ENCODE peak calls at places on chromosomes 6 and 20, in five cellular contexts. G is kidney epithelial cell, N is neural crest cell, Z is Calu3, Y is NCI-H1105. C is an unnamed sample.
A peak's percentile ranks its signal among the peaks of the same experiment; 100 is the strongest.

GRCh38 chr6:121093928-121094327 is 240.4 kb downstream of the TBC1D32 start:
- DNase-seq in G (no peak), N (no peak), Z (no peak), Y (no peak), C (no peak)

GRCh38 chr20:31712564-31713311 is 9.9 kb downstream of the BCL2L1 start:
- DNase-seq in G (peak; percentile 88), N (peak; percentile 44), Z (peak; percentile 91), Y (peak; percentile 54), C (peak; percentile 89)

GRCh38 chr6:82397962-82398692 is 34.5 kb downstream of the TPBG start:
- DNase-seq in G (no peak), N (no peak), Z (no peak), Y (no peak), C (no peak)

GRCh38 chr20:62318411-62319345 is 15.9 kb downstream of the ADRM1 start:
- DNase-seq in G (no peak), N (no peak), Z (no peak), Y (no peak), C (no peak)

GRCh38 chr20:19785173-19785799 is 27.2 kb downstream of the RIN2 start:
- DNase-seq in G (no peak), N (no peak), Z (no peak), Y (no peak), C (no peak)

GRCh38 chr6:56232446-56232845 is 14.9 kb downstream of the COL21A1 start:
- DNase-seq in G (no peak), N (no peak), Z (no peak), Y (no peak), C (no peak)

GRCh38 chr6:130843575-130844320 is 16.5 kb downstream of the SMLR1 start:
- DNase-seq in G (no peak), N (no peak), Z (no peak), Y (peak; percentile 45), C (peak; percentile 16)

GRCh38 chr6:18515767-18516166 is 128.6 kb downstream of the RNF144B start:
- DNase-seq in G (no peak), N (no peak), Z (no peak), Y (no peak), C (no peak)

GRCh38 chr6:136118787-136119186 is 131.3 kb downstream of the MTFR2 start:
- DNase-seq in G (no peak), N (no peak), Z (no peak), Y (no peak), C (no peak)

GRCh38 chr6:25387921-25388320 is 108.7 kb downstream of the CARMIL1 start:
- DNase-seq in G (no peak), N (no peak), Z (no peak), Y (no peak), C (no peak)

GRCh38 chr6:51541847-51542246 is 545.6 kb downstream of the PKHD1 start:
- DNase-seq in G (no peak), N (peak; percentile 14), Z (no peak), Y (peak; percentile 76), C (no peak)

GRCh38 chr20:35012227-35013069 is 56.8 kb downstream of the MYH7B start:
- DNase-seq in G (no peak), N (no peak), Z (no peak), Y (no peak), C (peak; percentile 3)

C was measured in body of pancreas.